ENCODE peak calls at places on chromosomes 1 and 21, in eight cellular contexts. D is CD8-positive, alpha-beta T cell; O is right lobe of liver; A is K562; F is body of pancreas; G is heart right ventricle; P is cardiac muscle cell; T is fibroblast of lung. Q is an unnamed sample.

GRCh38 chr1:11484321-11484655 is 5.3 kb downstream of the DISP3 start:
- DNase-seq in D (no peak), O (no peak), A (no peak), F (peak; percentile 22), G (peak; percentile 46), P (no peak), T (no peak), Q (no peak)

GRCh38 chr1:235866207-235866912 is at the start of gene LYST:
- DNase-seq in D (peak; percentile 43), O (peak; percentile 69), A (peak; percentile 36), F (peak; percentile 62), G (peak; percentile 32), P (peak; percentile 36), T (peak; percentile 32), Q (peak; percentile 47)

GRCh38 chr1:9143250-9143649 is 14.3 kb upstream of the GPR157 start:
- DNase-seq in D (no peak), O (no peak), A (no peak), F (no peak), G (no peak), P (peak; percentile 86), T (peak; percentile 58), Q (no peak)

GRCh38 chr1:181208967-181209366 is 120.5 kb downstream of the IER5 start:
- DNase-seq in D (no peak), O (no peak), A (no peak), F (peak; percentile 16), G (no peak), P (no peak), T (no peak), Q (no peak)

GRCh38 chr1:151165281-151165737 is 393 bp downstream of the LYSMD1 start:
- DNase-seq in D (no peak), O (no peak), A (no peak), F (peak; percentile 31), G (peak; percentile 66), P (peak; percentile 70), T (peak; percentile 63), Q (no peak)

GRCh38 chr1:200899451-200899915 is 4.8 kb downstream of the INAVA start:
- DNase-seq in D (no peak), O (no peak), A (no peak), F (no peak), G (no peak), P (no peak), T (no peak), Q (no peak)

GRCh38 chr1:245999697-246000637 is 507.1 kb downstream of the SMYD3 start:
- DNase-seq in D (no peak), O (no peak), A (no peak), F (no peak), G (no peak), P (no peak), T (no peak), Q (no peak)

GRCh38 chr21:45029298-45029967 is 44.9 kb upstream of the ADARB1 start:
- DNase-seq in D (no peak), O (no peak), A (peak; percentile 51), F (no peak), G (no peak), P (peak; percentile 69), T (no peak), Q (no peak)

GRCh38 chr1:97621955-97622354 is 298.9 kb downstream of the DPYD start:
- DNase-seq in D (no peak), O (no peak), A (no peak), F (no peak), G (no peak), P (no peak), T (peak; percentile 59), Q (no peak)

GRCh38 chr1:239870194-239870593 is 221.5 kb upstream of the FMN2 start:
- DNase-seq in D (no peak), O (no peak), A (no peak), F (no peak), G (no peak), P (no peak), T (no peak), Q (no peak)

GRCh38 chr21:36964832-36965719 is 1.4 kb downstream of the HLCS start:
- DNase-seq in D (no peak), O (no peak), A (peak; percentile 36), F (no peak), G (no peak), P (no peak), T (no peak), Q (no peak)

GRCh38 chr1:34681481-34682451 is 73.1 kb upstream of the GJB5 start:
- DNase-seq in D (no peak), O (peak; percentile 50), A (peak; percentile 68), F (peak; percentile 57), G (peak; percentile 23), P (peak; percentile 48), T (peak; percentile 20), Q (peak; percentile 48)

GRCh38 chr1:3481836-3482589 is 27.5 kb downstream of the ARHGEF16 start:
- DNase-seq in D (no peak), O (no peak), A (no peak), F (no peak), G (no peak), P (no peak), T (no peak), Q (no peak)

GRCh38 chr1:90317628-90318027 is 322.7 kb downstream of the ZNF326 start:
- DNase-seq in D (no peak), O (no peak), A (no peak), F (no peak), G (no peak), P (no peak), T (no peak), Q (no peak)

GRCh38 chr1:16145030-16145987 is 10.6 kb downstream of the EPHA2 start:
- DNase-seq in D (no peak), O (peak; percentile 95), A (no peak), F (peak; percentile 95), G (peak; percentile 89), P (peak; percentile 92), T (peak; percentile 94), Q (no peak)

GRCh38 chr1:92299477-92300125 is 742 bp downstream of the RPAP2 start:
- DNase-seq in D (no peak), O (no peak), A (no peak), F (no peak), G (no peak), P (no peak), T (no peak), Q (no peak)

GRCh38 chr1:93701619-93702018 is 20.0 kb upstream of the BCAR3 start:
- DNase-seq in D (no peak), O (no peak), A (no peak), F (no peak), G (no peak), P (peak; percentile 87), T (peak; percentile 100), Q (no peak)

GRCh38 chr1:42480921-42481320 is 17.8 kb downstream of the CCDC30 start:
- DNase-seq in D (no peak), O (no peak), A (no peak), F (no peak), G (no peak), P (peak; percentile 2), T (no peak), Q (no peak)

GRCh38 chr1:111690306-111690617 is 48.9 kb downstream of the INKA2 start:
- DNase-seq in D (no peak), O (no peak), A (no peak), F (peak; percentile 62), G (peak; percentile 67), P (peak; percentile 96), T (peak; percentile 94), Q (peak; percentile 52)

GRCh38 chr1:18539171-18539570 is 58.4 kb downstream of the KLHDC7A start:
- DNase-seq in D (no peak), O (peak; percentile 36), A (no peak), F (peak; percentile 29), G (no peak), P (no peak), T (no peak), Q (peak; percentile 6)

GRCh38 chr1:18541046-18541795 is 60.5 kb downstream of the KLHDC7A start:
- DNase-seq in D (no peak), O (peak; percentile 31), A (no peak), F (no peak), G (no peak), P (no peak), T (no peak), Q (no peak)

GRCh38 chr1:18537386-18538306 is 56.9 kb downstream of the KLHDC7A start:
- DNase-seq in D (no peak), O (peak; percentile 25), A (no peak), F (no peak), G (no peak), P (no peak), T (no peak), Q (no peak)

GRCh38 chr1:18542351-18542750 is 61.6 kb downstream of the KLHDC7A start:
- DNase-seq in D (no peak), O (no peak), A (no peak), F (no peak), G (no peak), P (no peak), T (no peak), Q (peak; percentile 3)

GRCh38 chr1:18540136-18540765 is 59.5 kb downstream of the KLHDC7A start:
- DNase-seq in D (no peak), O (peak; percentile 31), A (no peak), F (no peak), G (no peak), P (no peak), T (no peak), Q (peak; percentile 15)
- TF ChIP-seq CTCF in D (no peak), O (no peak), A (no peak), F (no peak), G (no peak), P (no peak), T (no peak), Q (no peak)

DNA sequence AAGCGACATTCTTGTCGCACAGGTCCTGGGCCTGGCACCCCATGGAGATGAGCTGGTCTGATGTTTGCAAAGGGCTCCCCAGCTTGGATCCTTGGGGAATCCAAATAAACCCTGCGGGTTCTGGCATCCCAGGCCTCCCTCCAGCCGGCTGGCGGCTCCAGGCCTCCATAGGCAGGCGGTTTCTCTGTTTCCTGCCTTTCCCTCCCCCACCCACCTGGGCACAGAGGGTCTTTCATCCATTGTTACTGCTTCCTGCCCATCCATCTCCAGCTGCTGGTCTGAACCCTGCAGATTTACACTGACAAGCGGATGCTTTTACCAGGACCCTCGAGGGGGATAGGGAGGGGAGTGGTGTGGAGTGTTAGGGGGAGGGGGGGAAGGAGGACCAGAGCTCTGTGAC is 39.1 kb upstream of the ID3 start:
- DNase-seq in D (no peak), O (no peak), A (no peak), F (no peak), G (no peak), P (no peak), T (no peak), Q (no peak)
- H3K4me3 ChIP-seq in D (peak overlapping the region; percentile 1), O (no peak overlapping the region), A (no peak overlapping the region), F (no peak overlapping the region), G (no peak overlapping the region), P (no peak overlapping the region), T (no peak overlapping the region), Q (no peak overlapping the region)

DNA sequence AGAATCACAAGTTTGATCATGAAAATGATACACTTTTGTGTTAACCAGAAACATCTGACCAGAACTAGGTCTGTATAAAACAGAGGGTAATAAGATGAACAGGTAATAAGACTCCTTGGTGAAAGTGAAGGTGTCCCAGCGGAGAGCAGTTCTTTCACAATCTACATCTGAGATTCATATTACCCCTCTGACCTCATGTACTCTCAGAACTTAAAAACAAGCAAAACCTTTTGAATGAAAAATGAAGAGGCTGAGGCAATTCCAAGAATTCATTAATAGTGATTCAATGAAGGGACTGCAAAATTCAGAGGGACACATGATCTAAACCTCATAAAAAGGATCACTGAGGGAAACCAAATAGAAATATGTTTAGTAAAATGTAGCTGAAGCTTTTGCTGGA is 10.9 kb upstream of the MPZL1 start:
- DNase-seq in D (no peak), O (no peak), A (no peak), F (no peak), G (no peak), P (no peak), T (no peak), Q (no peak)
- H3K27ac ChIP-seq in D (no peak overlapping the region), O (no peak overlapping the region), A (no peak overlapping the region), F (no peak overlapping the region), G (no peak overlapping the region), P (no peak overlapping the region), T (no peak overlapping the region), Q (no peak overlapping the region)

GRCh38 chr21:31780944-31781343 is 49.0 kb upstream of the SCAF4 start:
- DNase-seq in D (no peak), O (no peak), A (no peak), F (no peak), G (no peak), P (no peak), T (no peak), Q (no peak)
- TF ChIP-seq CTCF in D (no peak), O (peak; percentile 26), A (no peak), F (peak; percentile 23), G (no peak), P (no peak), T (no peak), Q (peak; percentile 11)

Q was measured in dorsolateral prefrontal cortex.